ENCODE peak calls at places on chromosomes 3 and 15, in six cellular contexts. One of them, this sample, is unnamed.

GRCh38 chr3:150830094-150830681 is 67.2 kb upstream of the SIAH2 start:
- DNase-seq in cardiac muscle cell: no peak
- DNase-seq in lower lobe of right lung: no peak
- DNase-seq in body of pancreas: no peak
- DNase-seq in DND-41: peak; percentile 6
- DNase-seq in heart left ventricle: no peak
- DNase-seq in this sample: no peak

GRCh38 chr3:50204804-50205718 is at the start of gene SLC38A3:
- DNase-seq in heart left ventricle: no peak
- DNase-seq in cardiac muscle cell: no peak
- DNase-seq in DND-41: no peak
- DNase-seq in lower lobe of right lung: no peak
- DNase-seq in body of pancreas: peak; percentile 73
- DNase-seq in this sample: no peak

GRCh38 chr3:149120051-149120972 is 9.1 kb upstream of the HPS3 start:
- DNase-seq in DND-41: no peak
- DNase-seq in lower lobe of right lung: no peak
- DNase-seq in cardiac muscle cell: peak; percentile 82
- DNase-seq in heart left ventricle: no peak
- DNase-seq in body of pancreas: no peak
- DNase-seq in this sample: no peak

GRCh38 chr3:154522031-154522430 is 92.0 kb upstream of the GPR149 start:
- DNase-seq in DND-41: no peak
- DNase-seq in heart left ventricle: no peak
- DNase-seq in cardiac muscle cell: no peak
- DNase-seq in body of pancreas: no peak
- DNase-seq in lower lobe of right lung: no peak
- DNase-seq in this sample: no peak

GRCh38 chr3:98504534-98504933 is 7.1 kb downstream of the OR5K2 start:
- DNase-seq in DND-41: no peak
- DNase-seq in lower lobe of right lung: no peak
- DNase-seq in body of pancreas: no peak
- DNase-seq in heart left ventricle: no peak
- DNase-seq in cardiac muscle cell: peak; percentile 38
- DNase-seq in this sample: no peak

GRCh38 chr3:148903022-148903442 is 37.9 kb downstream of the CPA3 start:
- DNase-seq in DND-41: no peak
- DNase-seq in cardiac muscle cell: peak; percentile 6
- DNase-seq in heart left ventricle: no peak
- DNase-seq in lower lobe of right lung: no peak
- DNase-seq in body of pancreas: no peak
- DNase-seq in this sample: no peak

GRCh38 chr3:194312743-194313281 is 38.3 kb downstream of the CPN2 start:
- DNase-seq in cardiac muscle cell: peak; percentile 78
- DNase-seq in heart left ventricle: peak; percentile 70
- DNase-seq in lower lobe of right lung: no peak
- DNase-seq in body of pancreas: peak; percentile 58
- DNase-seq in DND-41: no peak
- DNase-seq in this sample: peak; percentile 64

GRCh38 chr15:39948817-39949216 is 14.9 kb downstream of the EIF2AK4 start:
- DNase-seq in DND-41: no peak
- DNase-seq in lower lobe of right lung: no peak
- DNase-seq in body of pancreas: no peak
- DNase-seq in heart left ventricle: no peak
- DNase-seq in cardiac muscle cell: no peak
- DNase-seq in this sample: no peak

GRCh38 chr15:73704869-73705645 is 20.9 kb downstream of the CD276 start:
- DNase-seq in cardiac muscle cell: peak; percentile 61
- DNase-seq in body of pancreas: peak; percentile 59
- DNase-seq in lower lobe of right lung: peak; percentile 75
- DNase-seq in heart left ventricle: peak; percentile 74
- DNase-seq in DND-41: peak; percentile 68
- DNase-seq in this sample: peak; percentile 81

GRCh38 chr15:31131853-31132375 is 30.4 kb upstream of the TRPM1 start:
- DNase-seq in heart left ventricle: no peak
- DNase-seq in lower lobe of right lung: no peak
- DNase-seq in DND-41: no peak
- DNase-seq in body of pancreas: no peak
- DNase-seq in cardiac muscle cell: no peak
- DNase-seq in this sample: no peak

GRCh38 chr15:47473857-47474256 is 243.4 kb upstream of the SEMA6D start:
- DNase-seq in cardiac muscle cell: peak; percentile 92
- DNase-seq in body of pancreas: peak; percentile 73
- DNase-seq in DND-41: no peak
- DNase-seq in heart left ventricle: peak; percentile 74
- DNase-seq in lower lobe of right lung: no peak
- DNase-seq in this sample: no peak

GRCh38 chr3:32309653-32310242 is 71.3 kb downstream of the CMTM8 start:
- DNase-seq in body of pancreas: no peak
- DNase-seq in DND-41: no peak
- DNase-seq in lower lobe of right lung: no peak
- DNase-seq in cardiac muscle cell: no peak
- DNase-seq in heart left ventricle: no peak
- DNase-seq in this sample: no peak
- H3K4me1 ChIP-seq in body of pancreas: peaks cover 40% of the 10 kb centered on the region
- H3K4me1 ChIP-seq in DND-41: peaks cover 8% of the 10 kb centered on the region
- H3K4me1 ChIP-seq in lower lobe of right lung: no peaks in the 10 kb centered on the region
- H3K4me1 ChIP-seq in cardiac muscle cell: no peaks in the 10 kb centered on the region
- H3K4me1 ChIP-seq in heart left ventricle: peaks cover 41% of the 10 kb centered on the region
- H3K4me1 ChIP-seq in this sample: peaks cover 8% of the 10 kb centered on the region

GRCh38 chr3:4429648-4430350 is 37.3 kb downstream of the SUMF1 start:
- DNase-seq in cardiac muscle cell: no peak
- DNase-seq in DND-41: no peak
- DNase-seq in body of pancreas: no peak
- DNase-seq in heart left ventricle: no peak
- DNase-seq in lower lobe of right lung: no peak
- DNase-seq in this sample: no peak

GRCh38 chr3:4426261-4426781 is 40.7 kb downstream of the SUMF1 start:
- DNase-seq in lower lobe of right lung: no peak
- DNase-seq in heart left ventricle: no peak
- DNase-seq in body of pancreas: no peak
- DNase-seq in cardiac muscle cell: peak; percentile 38
- DNase-seq in DND-41: no peak
- DNase-seq in this sample: no peak

GRCh38 chr3:4426782-4427344 is 40.2 kb downstream of the SUMF1 start:
- DNase-seq in heart left ventricle: no peak
- DNase-seq in body of pancreas: peak; percentile 15
- DNase-seq in lower lobe of right lung: no peak
- DNase-seq in cardiac muscle cell: peak; percentile 92
- DNase-seq in DND-41: peak; percentile 34
- DNase-seq in this sample: no peak

GRCh38 chr3:4425055-4425454 is 42.0 kb downstream of the SUMF1 start:
- DNase-seq in DND-41: no peak
- DNase-seq in body of pancreas: no peak
- DNase-seq in lower lobe of right lung: no peak
- DNase-seq in cardiac muscle cell: no peak
- DNase-seq in heart left ventricle: no peak
- DNase-seq in this sample: no peak

DNA sequence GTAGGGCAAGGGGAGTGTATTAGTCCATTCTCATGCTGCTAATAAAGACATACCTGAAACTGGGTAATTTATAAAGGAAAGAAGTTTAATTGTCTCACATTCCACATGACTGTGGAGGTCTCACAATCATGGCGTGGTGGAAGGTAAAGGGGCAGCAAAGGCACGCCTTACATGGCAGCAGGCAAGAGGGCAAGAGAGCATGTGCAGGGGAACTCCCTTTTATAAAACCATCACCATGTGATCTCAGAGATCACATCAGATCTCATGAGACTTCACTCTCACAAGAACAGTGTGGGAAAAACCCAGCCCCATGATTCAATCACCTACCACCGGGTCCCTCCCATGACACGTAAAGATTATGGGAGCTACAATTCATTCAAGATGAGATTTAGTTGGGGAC is 41.4 kb downstream of the SUMF1 start:
- DNase-seq in DND-41: no peak
- DNase-seq in cardiac muscle cell: no peak
- DNase-seq in body of pancreas: no peak
- DNase-seq in lower lobe of right lung: no peak
- DNase-seq in heart left ventricle: no peak
- DNase-seq in this sample: no peak
- H3K27ac ChIP-seq in DND-41: no peak overlapping the region
- H3K27ac ChIP-seq in cardiac muscle cell: no peak overlapping the region
- H3K27ac ChIP-seq in body of pancreas: no peak overlapping the region
- H3K27ac ChIP-seq in lower lobe of right lung: no peak overlapping the region
- H3K27ac ChIP-seq in heart left ventricle: peak overlapping the region; percentile 55
- H3K27ac ChIP-seq in this sample: no peak overlapping the region

DNA sequence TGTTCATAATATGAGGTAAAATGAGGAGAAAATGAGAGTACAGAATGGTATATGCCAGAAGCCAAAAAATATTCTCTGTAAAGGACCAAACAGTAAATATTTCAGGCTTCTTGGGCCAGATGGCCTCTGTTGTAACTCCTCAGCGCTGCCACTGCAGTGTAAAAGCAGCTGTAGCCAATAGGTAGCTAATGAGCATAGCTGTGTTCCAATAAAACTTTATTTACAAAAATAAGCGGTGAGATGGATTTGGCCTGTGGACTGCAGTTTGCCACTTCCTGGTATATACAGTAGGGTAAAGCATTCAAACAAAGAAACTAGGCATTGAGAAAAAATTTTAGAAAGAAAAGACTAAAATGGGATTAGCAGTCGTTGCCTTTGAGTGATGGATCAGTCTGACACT is 51.5 kb downstream of the BFSP2 start:
- DNase-seq in DND-41: no peak
- DNase-seq in cardiac muscle cell: no peak
- DNase-seq in lower lobe of right lung: no peak
- DNase-seq in body of pancreas: no peak
- DNase-seq in heart left ventricle: no peak
- DNase-seq in this sample: no peak
- H3K4me1 ChIP-seq in DND-41: no peaks in the 10 kb centered on the region
- H3K4me1 ChIP-seq in cardiac muscle cell: no peaks in the 10 kb centered on the region
- H3K4me1 ChIP-seq in lower lobe of right lung: peaks cover 10% of the 10 kb centered on the region
- H3K4me1 ChIP-seq in body of pancreas: peaks cover 16% of the 10 kb centered on the region
- H3K4me1 ChIP-seq in heart left ventricle: no peaks in the 10 kb centered on the region
- H3K4me1 ChIP-seq in this sample: no peaks in the 10 kb centered on the region

GRCh38 chr3:128337305-128337704 is 129.4 kb downstream of the DNAJB8 start:
- DNase-seq in cardiac muscle cell: no peak
- DNase-seq in body of pancreas: no peak
- DNase-seq in heart left ventricle: no peak
- DNase-seq in lower lobe of right lung: peak; percentile 21
- DNase-seq in DND-41: no peak
- DNase-seq in this sample: peak; percentile 32
- H3K27ac ChIP-seq in cardiac muscle cell: peak overlapping the region; percentile 44
- H3K27ac ChIP-seq in body of pancreas: peak overlapping the region; percentile 35
- H3K27ac ChIP-seq in heart left ventricle: no peak overlapping the region
- H3K27ac ChIP-seq in lower lobe of right lung: no peak overlapping the region
- H3K27ac ChIP-seq in DND-41: no peak overlapping the region
- H3K27ac ChIP-seq in this sample: no peak overlapping the region

DNA sequence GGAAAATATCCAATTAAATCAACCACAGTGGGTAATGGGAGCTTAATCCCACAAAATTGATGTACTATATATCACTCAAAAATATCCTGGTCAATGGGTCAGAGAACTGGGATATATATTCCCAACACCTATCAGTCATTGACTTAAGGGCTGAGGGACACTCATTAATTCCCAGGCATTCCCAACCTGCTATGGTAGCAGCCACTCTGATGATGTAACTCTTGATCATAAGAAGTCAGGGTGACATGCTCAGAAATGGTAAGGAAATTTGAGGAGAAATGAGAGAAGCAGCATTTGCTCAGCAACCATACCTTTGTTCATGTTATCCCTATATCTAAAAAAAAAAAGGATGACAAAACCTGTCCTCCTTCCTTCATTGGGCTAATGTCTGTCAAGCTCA is 3.1 kb upstream of the PLOD2 start:
- DNase-seq in cardiac muscle cell: no peak
- DNase-seq in heart left ventricle: no peak
- DNase-seq in DND-41: no peak
- DNase-seq in lower lobe of right lung: no peak
- DNase-seq in body of pancreas: no peak
- DNase-seq in this sample: no peak
- H3K4me1 ChIP-seq in cardiac muscle cell: peaks cover 36% of the 10 kb centered on the region
- H3K4me1 ChIP-seq in heart left ventricle: peaks cover 43% of the 10 kb centered on the region
- H3K4me1 ChIP-seq in DND-41: no peaks in the 10 kb centered on the region
- H3K4me1 ChIP-seq in lower lobe of right lung: peaks cover 20% of the 10 kb centered on the region
- H3K4me1 ChIP-seq in body of pancreas: peaks cover 41% of the 10 kb centered on the region
- H3K4me1 ChIP-seq in this sample: peaks cover 10% of the 10 kb centered on the region

DNA sequence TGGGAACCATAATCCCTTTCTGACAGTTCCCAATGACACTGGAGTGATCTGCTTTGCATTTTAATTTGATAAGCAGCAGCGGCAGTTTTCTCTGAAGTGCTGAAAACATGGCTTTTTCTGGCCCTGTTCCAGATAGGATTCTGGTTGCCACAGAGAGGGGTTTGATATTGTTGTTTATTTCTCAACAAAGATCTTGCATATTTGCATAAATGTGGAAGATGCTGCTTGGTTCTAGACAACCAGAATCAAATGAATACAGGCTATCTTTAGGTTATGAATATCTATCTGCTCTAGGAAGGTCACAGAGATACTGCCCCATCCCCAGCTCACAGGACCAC is 137.1 kb downstream of the ZNF609 start:
- DNase-seq in DND-41: no peak
- DNase-seq in body of pancreas: no peak
- DNase-seq in cardiac muscle cell: no peak
- DNase-seq in lower lobe of right lung: no peak
- DNase-seq in heart left ventricle: no peak
- DNase-seq in this sample: no peak
- H3K27ac ChIP-seq in DND-41: no peak overlapping the region
- H3K27ac ChIP-seq in body of pancreas: no peak overlapping the region
- H3K27ac ChIP-seq in cardiac muscle cell: peak overlapping the region; percentile 67
- H3K27ac ChIP-seq in lower lobe of right lung: peak overlapping the region; percentile 16
- H3K27ac ChIP-seq in heart left ventricle: peak overlapping the region; percentile 28
- H3K27ac ChIP-seq in this sample: peak overlapping the region; percentile 47

DNA sequence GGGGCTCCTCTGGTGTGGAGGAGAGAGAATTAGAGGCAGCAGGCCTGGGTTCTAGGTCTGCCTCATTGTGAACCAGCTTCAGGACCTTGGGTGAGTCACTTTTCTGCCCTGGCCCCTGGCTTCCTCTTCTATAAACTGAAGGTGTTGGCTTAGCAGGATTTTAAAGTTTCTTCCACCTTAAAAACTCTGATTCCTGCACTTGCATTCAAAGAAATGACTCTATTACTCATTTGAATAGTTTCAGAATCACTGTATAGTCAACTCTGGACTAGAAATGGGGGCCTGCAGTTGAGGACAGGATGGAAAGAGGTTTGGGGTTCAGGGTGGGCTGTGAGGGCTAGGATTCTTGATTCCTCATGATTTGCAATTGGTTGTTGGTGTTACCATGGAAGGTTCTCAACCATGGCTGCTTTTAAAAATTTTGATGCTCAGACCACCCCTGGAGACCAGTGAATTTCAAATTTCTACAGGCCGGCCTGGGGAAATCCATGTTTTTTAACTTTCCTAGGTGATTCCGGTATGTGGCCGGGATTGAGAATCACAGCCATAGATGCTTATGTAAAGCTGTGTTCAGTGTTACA is 19.9 kb downstream of the SMAD3 start:
- DNase-seq in DND-41: no peak
- DNase-seq in heart left ventricle: no peak
- DNase-seq in cardiac muscle cell: no peak
- DNase-seq in lower lobe of right lung: no peak
- DNase-seq in body of pancreas: no peak
- DNase-seq in this sample: no peak
- H3K4me1 ChIP-seq in DND-41: no peaks in the 10 kb centered on the region
- H3K4me1 ChIP-seq in heart left ventricle: peaks cover 92% of the 10 kb centered on the region
- H3K4me1 ChIP-seq in cardiac muscle cell: peaks cover 80% of the 10 kb centered on the region
- H3K4me1 ChIP-seq in lower lobe of right lung: peaks cover 97% of the 10 kb centered on the region
- H3K4me1 ChIP-seq in body of pancreas: peaks cover 95% of the 10 kb centered on the region
- H3K4me1 ChIP-seq in this sample: peaks cover 84% of the 10 kb centered on the region